ENCODE peak calls at places on chromosomes 16 and 17, in four cellular contexts. A, D, N and J are unnamed samples.

GRCh38 chr16:53154513-53154912 is 99.7 kb downstream of the CHD9 start:
- DNase-seq in A (no peak), D (no peak), N (no peak), J (no peak)

GRCh38 chr17:27836651-27837050 is 36.3 kb upstream of the NOS2 start:
- DNase-seq in A (no peak), D (no peak), N (no peak), J (no peak)

GRCh38 chr16:84611041-84611440 is 6.8 kb downstream of the COTL1 start:
- DNase-seq in A (no peak), D (no peak), N (no peak), J (no peak)

GRCh38 chr17:2056221-2057129 is 1.6 kb downstream of the HIC1 start:
- DNase-seq in A (no peak), D (peak), N (peak), J (no peak)

GRCh38 chr16:2689968-2690830 is 7.9 kb downstream of the KCTD5 start:
- DNase-seq in A (no peak), D (peak), N (no peak), J (no peak)

GRCh38 chr16:85015481-85016177 is 4.3 kb upstream of the ZDHHC7 start:
- DNase-seq in A (no peak), D (no peak), N (no peak), J (no peak)

GRCh38 chr16:50428116-50428515 is 59.3 kb upstream of the BRD7 start:
- DNase-seq in A (no peak), D (no peak), N (no peak), J (no peak)

GRCh38 chr17:6713130-6713917 is at the start of gene SLC13A5:
- DNase-seq in A (no peak), D (no peak), N (no peak), J (no peak)

GRCh38 chr16:51137097-51137496 is 14.0 kb downstream of the SALL1 start:
- DNase-seq in A (no peak), D (no peak), N (no peak), J (no peak)

GRCh38 chr17:17691468-17692263 is 10.4 kb downstream of the RAI1 start:
- DNase-seq in A (no peak), D (no peak), N (no peak), J (no peak)

GRCh38 chr17:13346081-13346533 is 255.6 kb downstream of the HS3ST3A1 start:
- DNase-seq in A (no peak), D (no peak), N (no peak), J (no peak)

GRCh38 chr17:80663783-80664206 is 119.2 kb downstream of the RPTOR start:
- DNase-seq in A (no peak), D (no peak), N (no peak), J (no peak)